ENCODE peak calls at places on chromosomes 4 and X, in five cellular contexts. L is cardiac muscle cell, I is heart right ventricle, K is Caco-2, A is lower lobe of right lung. G is an unnamed sample. For H3K9me3, the result is how much of the 10 kb centered on the place peaks cover.

GRCh38 chr4:44438687-44439086 is 9.9 kb downstream of the KCTD8 start:
- DNase-seq in A (no peak), L (no peak), I (no peak), K (no peak), G (no peak)

GRCh38 chr4:31005037-31005436 is 284.9 kb downstream of the PCDH7 start:
- DNase-seq in A (no peak), I (no peak), K (no peak), L (no peak), G (no peak)

GRCh38 chrX:96424007-96424406 is 260.6 kb upstream of the DIAPH2 start:
- DNase-seq in K (no peak), I (no peak), L (no peak), A (no peak), G (no peak)

GRCh38 chr4:82798168-82799005 is at the start of gene SCD5:
- DNase-seq in A (peak), K (peak), I (peak), L (peak), G (peak)

GRCh38 chr4:21625447-21625846 is 323.1 kb downstream of the KCNIP4 start:
- DNase-seq in I (no peak), K (no peak), A (no peak), L (peak), G (no peak)

GRCh38 chrX:19666950-19667349 is 151.6 kb upstream of the MAP3K15 start:
- DNase-seq in A (no peak), I (no peak), L (no peak), K (no peak), G (no peak)

GRCh38 chr4:82711158-82711785 is 87.3 kb downstream of the SCD5 start:
- DNase-seq in A (no peak), K (no peak), L (no peak), I (no peak), G (no peak)

GRCh38 chr4:54961357-54961975 is 163.9 kb downstream of the KDR start:
- DNase-seq in A (no peak), L (peak), I (no peak), K (no peak), G (peak)

GRCh38 chrX:65581661-65582339 is 47.2 kb upstream of the LAS1L start:
- DNase-seq in I (no peak), A (no peak), K (peak), L (peak), G (peak)

GRCh38 chr4:40316782-40317635 is 18.1 kb upstream of the CHRNA9 start:
- DNase-seq in I (no peak), A (no peak), K (peak), L (peak), G (peak)

GRCh38 chrX:20388594-20388993 is 121.9 kb upstream of the RPS6KA3 start:
- DNase-seq in L (no peak), K (no peak), I (no peak), A (no peak), G (no peak)

GRCh38 chrX:39301041-39301440 is 499.8 kb downstream of the MID1IP1 start:
- DNase-seq in L (no peak), A (no peak), I (no peak), K (no peak), G (no peak)

GRCh38 chrX:16828126-16828908 is 41.8 kb downstream of the RBBP7 start:
- DNase-seq in L (no peak), A (no peak), I (no peak), K (no peak), G (no peak)

GRCh38 chr4:82394896-82395295 is 21.1 kb upstream of the HNRNPD start:
- DNase-seq in A (no peak), I (no peak), L (no peak), K (no peak), G (no peak)

GRCh38 chr4:169397762-169398161 is 127.0 kb upstream of the SH3RF1 start:
- DNase-seq in A (no peak), I (no peak), K (no peak), L (no peak), G (no peak)

GRCh38 chrX:68999931-69000330 is 165.3 kb downstream of the PJA1 start:
- DNase-seq in A (no peak), K (no peak), I (no peak), L (no peak), G (no peak)

GRCh38 chr4:110165382-110166285 is 32.8 kb downstream of the ELOVL6 start:
- DNase-seq in L (no peak), I (no peak), A (no peak), K (peak), G (peak)

GRCh38 chrX:155112171-155112570 is 40.9 kb downstream of the BRCC3 start:
- DNase-seq in I (no peak), L (no peak), A (no peak), K (no peak), G (no peak)

GRCh38 chr4:51901363-51901762 is 58.4 kb downstream of the DCUN1D4 start:
- DNase-seq in A (no peak), I (no peak), L (no peak), K (no peak), G (no peak)

GRCh38 chr4:3387154-3387942 is 54.4 kb upstream of the HGFAC start:
- DNase-seq in I (peak), L (no peak), A (peak), K (no peak), G (peak)

GRCh38 chr4:92969650-92970370 is 666.0 kb downstream of the GRID2 start:
- DNase-seq in I (no peak), K (no peak), L (no peak), A (no peak), G (no peak)

GRCh38 chr4:48030470-48030869 is 13.9 kb downstream of the NIPAL1 start:
- DNase-seq in I (no peak), L (no peak), A (no peak), K (no peak), G (no peak)

GRCh38 chr4:125826801-125827200 is 512.0 kb downstream of the FAT4 start:
- DNase-seq in A (no peak), L (no peak), I (no peak), K (no peak), G (no peak)

GRCh38 chrX:15785176-15785735 is 5.0 kb upstream of the ZRSR2 start:
- DNase-seq in K (no peak), I (no peak), L (no peak), A (no peak), G (no peak)

GRCh38 chr4:22897520-22898108 is 204.9 kb downstream of the GBA3 start:
- DNase-seq in L (peak), K (no peak), I (no peak), A (no peak), G (peak)

GRCh38 chrX:102746134-102746584 is 25.6 kb downstream of the GPRASP3 start:
- DNase-seq in A (peak), L (peak), K (no peak), I (peak), G (no peak)

GRCh38 chr4:58808817-58809216 is 1698.6 kb upstream of the IGFBP7 start:
- DNase-seq in I (no peak), K (no peak), L (no peak), A (no peak), G (no peak)

GRCh38 chrX:151098996-151099395 is 77.4 kb upstream of the GPR50 start:
- DNase-seq in A (no peak), K (no peak), L (no peak), I (no peak), G (no peak)

GRCh38 chrX:124216396-124217124 is 115.9 kb upstream of the TEX13D start:
- DNase-seq in A (no peak), K (no peak), L (no peak), I (no peak), G (no peak)

GRCh38 chrX:151151668-151152267 is 24.6 kb upstream of the GPR50 start:
- DNase-seq in I (no peak), K (no peak), L (peak), A (no peak), G (peak)

GRCh38 chr4:147591048-147591577 is 26.1 kb upstream of the TMEM184C start:
- DNase-seq in K (no peak), I (no peak), L (no peak), A (no peak), G (no peak)

GRCh38 chr4:20520901-20521300 is 179.4 kb upstream of the PACRGL start:
- DNase-seq in I (no peak), K (no peak), A (no peak), L (no peak), G (no peak)

GRCh38 chr4:40750461-40751258 is 905 bp downstream of the NSUN7 start:
- DNase-seq in I (no peak), L (peak), K (peak), A (no peak), G (no peak)

GRCh38 chr4:146104541-146104940 is 71.0 kb upstream of the LSM6 start:
- DNase-seq in A (no peak), I (no peak), L (no peak), K (no peak), G (no peak)

GRCh38 chr4:113899260-113900177 is 79.9 kb downstream of the ARSJ start:
- DNase-seq in I (no peak), K (no peak), L (no peak), A (no peak), G (peak)

GRCh38 chr4:113888006-113888405 is 91.4 kb downstream of the ARSJ start:
- DNase-seq in I (no peak), K (no peak), L (no peak), A (no peak), G (no peak)

DNA sequence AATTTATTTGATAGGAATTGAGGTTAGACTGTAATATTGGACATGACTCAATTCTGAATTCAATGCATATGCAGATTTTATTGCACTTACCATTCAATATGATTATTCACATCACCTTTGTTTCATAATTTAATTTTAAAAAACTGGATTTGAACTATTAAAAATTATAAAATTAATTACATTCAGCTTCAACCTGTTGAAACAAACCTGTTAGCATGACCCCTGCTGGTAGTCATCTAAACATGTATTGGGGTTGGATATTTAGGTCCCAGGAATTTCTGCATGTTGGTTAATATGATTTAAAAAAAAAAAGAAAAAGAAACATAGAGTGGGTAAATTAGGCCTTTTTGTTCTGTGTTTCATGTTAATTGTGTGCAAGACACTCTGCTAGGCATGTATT is 85.9 kb downstream of the ARSJ start:
- DNase-seq in I (no peak), A (no peak), K (no peak), L (no peak), G (peak)
- TF ChIP-seq CTCF in I (no peak), A (peak), K (peak), L (peak), G (peak)

DNA sequence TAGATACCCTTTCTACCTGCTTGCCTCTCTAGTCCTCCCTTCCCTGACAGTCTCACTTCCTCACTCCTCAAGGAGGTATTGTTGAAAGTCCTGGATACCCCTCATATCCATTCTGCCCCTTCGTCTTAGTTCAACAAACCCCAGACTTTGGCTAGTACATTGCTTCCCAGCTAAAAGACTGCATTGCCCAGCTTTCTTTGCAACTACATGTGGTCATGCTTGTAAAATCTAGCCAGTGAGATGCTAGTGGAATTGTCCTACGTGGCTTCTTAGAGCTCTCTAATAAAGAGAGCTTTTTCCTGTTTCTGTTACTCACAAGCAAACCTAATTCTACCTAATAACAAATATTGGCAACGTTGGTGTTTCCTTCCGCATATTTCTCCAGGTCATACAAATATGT is 237.9 kb upstream of the PSAPL1 start:
- DNase-seq in I (no peak), L (no peak), A (no peak), K (no peak), G (no peak)
- H3K9me3 ChIP-seq in I (under half), L (under half), A (under half), K (under half), G (under half)

DNA sequence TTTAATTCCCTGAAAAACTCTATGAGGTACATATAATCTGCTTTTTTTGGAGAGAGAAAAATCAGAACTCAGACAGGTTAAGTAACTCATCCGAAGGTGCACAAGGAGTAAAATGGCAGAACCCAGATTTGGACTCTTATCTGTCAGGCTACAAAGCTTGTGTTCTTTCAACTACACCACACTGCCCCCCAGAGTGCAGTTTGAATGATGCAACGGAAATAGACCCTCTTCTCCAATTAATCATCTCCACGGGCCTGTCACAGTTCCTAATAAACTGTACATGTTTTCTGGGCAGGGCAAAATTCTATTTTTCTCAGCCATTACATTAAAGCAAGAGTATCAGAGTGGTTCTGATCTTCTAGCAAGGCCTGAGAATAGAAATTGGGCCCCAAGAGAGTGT is 35.3 kb upstream of the DCX start:
- DNase-seq in K (peak), L (peak), A (no peak), I (no peak), G (peak)
- TF ChIP-seq CTCF in K (peak), L (peak), A (no peak), I (peak), G (peak)

GRCh38 chr4:106079616-106080015 is 184.3 kb downstream of the NPNT start:
- DNase-seq in A (no peak), I (no peak), K (no peak), L (no peak), G (no peak)

GRCh38 chr4:106080376-106080775 is 185.1 kb downstream of the NPNT start:
- DNase-seq in L (no peak), K (no peak), A (no peak), I (no peak), G (no peak)

GRCh38 chr4:106083065-106083464 is 187.8 kb downstream of the NPNT start:
- DNase-seq in L (no peak), K (no peak), A (no peak), I (no peak), G (no peak)
- H3K9me3 ChIP-seq in L (under half), K (under half), A (under half), I (under half), G (under half)

GRCh38 chr4:155999743-156000142 is 46.1 kb upstream of the CTSO start:
- DNase-seq in A (no peak), K (no peak), I (peak), L (peak), G (no peak)
- TF ChIP-seq CTCF in A (no peak), K (no peak), I (no peak), L (peak), G (peak)

DNA sequence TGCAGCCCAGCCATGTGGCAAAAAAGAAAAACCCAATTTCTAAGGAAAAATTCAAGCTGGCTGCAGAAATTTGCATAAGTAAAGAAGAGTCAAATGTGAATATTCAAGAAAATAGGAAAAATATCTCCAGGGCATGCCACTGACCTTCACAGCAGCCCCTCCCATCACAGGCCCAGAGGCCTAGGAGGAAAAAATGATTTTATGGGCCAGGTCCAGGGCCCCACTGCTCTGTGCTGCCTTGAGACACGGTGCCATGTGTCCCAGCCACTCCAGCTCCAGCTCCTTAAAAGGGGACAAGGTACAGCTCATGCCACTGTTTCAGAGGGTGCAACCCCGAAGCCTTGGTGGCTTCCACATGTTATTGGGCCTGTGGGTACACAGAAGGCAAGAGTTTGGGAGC is 182.7 kb upstream of the FGF16 start:
- DNase-seq in K (no peak), A (no peak), I (no peak), L (no peak), G (no peak)
- H3K9me3 ChIP-seq in K (under half), A (under half), I (under half), L (under half), G (under half)

GRCh38 chr4:9919047-9919446 is 102.2 kb downstream of the SLC2A9 start:
- DNase-seq in A (no peak), L (peak), I (no peak), K (no peak), G (no peak)
- TF ChIP-seq CTCF in A (no peak), L (no peak), I (no peak), K (no peak), G (no peak)

DNA sequence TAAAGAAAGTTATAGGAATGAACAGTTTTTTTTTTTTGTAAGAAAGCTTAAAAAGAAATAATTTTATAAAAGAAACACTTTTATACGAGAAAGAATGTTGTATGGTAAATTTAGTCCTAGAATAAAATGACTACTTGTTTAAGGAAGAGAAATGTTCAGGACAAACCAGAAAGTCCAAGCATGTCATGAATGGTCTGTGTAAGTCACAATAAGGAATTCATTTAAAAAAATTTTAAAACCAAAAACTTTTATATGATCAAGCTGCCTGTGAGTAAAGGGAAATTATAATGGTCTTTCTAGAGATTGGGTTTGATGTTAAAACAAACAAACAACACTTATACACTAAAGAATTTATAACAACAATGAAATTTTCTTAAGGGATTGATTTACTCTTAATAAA is 858.9 kb upstream of the PCDH7 start:
- DNase-seq in L (no peak), A (no peak), K (no peak), I (no peak), G (peak)
- H3K9me3 ChIP-seq in L (under half), A (under half), K (under half), I (under half), G (under half)

GRCh38 chr4:107167051-107167450 is 130.9 kb upstream of the DKK2 start:
- DNase-seq in K (no peak), L (no peak), I (no peak), A (no peak), G (no peak)
- TF ChIP-seq CTCF in K (no peak), L (no peak), I (no peak), A (no peak), G (no peak)

G was measured in OCI-LY7.